ENCODE peak calls at places on chromosomes 11 and 22, in five cellular contexts. One of them, this sample, is unnamed.

GRCh38 chr22:27110985-27111451 is 453.6 kb downstream of the MIAT start:
- DNase-seq in H9: peak
- DNase-seq in keratinocyte: no peak
- DNase-seq in fibroblast of lung: no peak
- DNase-seq in GM23248: peak
- DNase-seq in this sample: no peak

GRCh38 chr11:98835336-98835735 is 185.4 kb upstream of the CNTN5 start:
- DNase-seq in H9: no peak
- DNase-seq in keratinocyte: no peak
- DNase-seq in fibroblast of lung: no peak
- DNase-seq in GM23248: no peak
- DNase-seq in this sample: no peak

GRCh38 chr22:20111045-20111688 is 4.7 kb upstream of the RANBP1 start:
- DNase-seq in H9: no peak
- DNase-seq in keratinocyte: no peak
- DNase-seq in fibroblast of lung: peak
- DNase-seq in GM23248: peak
- DNase-seq in this sample: no peak

GRCh38 chr22:32132783-32133182 is 26.3 kb downstream of the C22orf42 start:
- DNase-seq in H9: no peak
- DNase-seq in keratinocyte: no peak
- DNase-seq in fibroblast of lung: no peak
- DNase-seq in GM23248: no peak
- DNase-seq in this sample: no peak

GRCh38 chr11:1401656-1402221 is 12.0 kb downstream of the BRSK2 start:
- DNase-seq in H9: peak
- DNase-seq in keratinocyte: no peak
- DNase-seq in fibroblast of lung: peak
- DNase-seq in GM23248: peak
- DNase-seq in this sample: peak

GRCh38 chr11:78290293-78291176 is 101.8 kb downstream of the USP35 start:
- DNase-seq in H9: no peak
- DNase-seq in keratinocyte: no peak
- DNase-seq in fibroblast of lung: peak
- DNase-seq in GM23248: peak
- DNase-seq in this sample: no peak

GRCh38 chr11:59756845-59757244 is 1.7 kb downstream of the STX3 start:
- DNase-seq in H9: peak
- DNase-seq in keratinocyte: no peak
- DNase-seq in fibroblast of lung: no peak
- DNase-seq in GM23248: peak
- DNase-seq in this sample: peak

GRCh38 chr11:856397-856796 is 13.7 kb downstream of the TSPAN4 start:
- DNase-seq in H9: no peak
- DNase-seq in keratinocyte: no peak
- DNase-seq in fibroblast of lung: no peak
- DNase-seq in GM23248: no peak
- DNase-seq in this sample: no peak

GRCh38 chr11:2742611-2743426 is 43.0 kb upstream of the KCNQ1OT1 start:
- DNase-seq in H9: no peak
- DNase-seq in keratinocyte: no peak
- DNase-seq in fibroblast of lung: no peak
- DNase-seq in GM23248: no peak
- DNase-seq in this sample: no peak

GRCh38 chr11:67387074-67387473 is 4.7 kb upstream of the RAD9A start:
- DNase-seq in H9: no peak
- DNase-seq in keratinocyte: no peak
- DNase-seq in fibroblast of lung: no peak
- DNase-seq in GM23248: no peak
- DNase-seq in this sample: no peak

GRCh38 chr22:28229566-28230483 is 310.8 kb upstream of the PITPNB start:
- DNase-seq in H9: no peak
- DNase-seq in keratinocyte: no peak
- DNase-seq in fibroblast of lung: peak
- DNase-seq in GM23248: peak
- DNase-seq in this sample: no peak

GRCh38 chr11:45673441-45673840 is 8.0 kb upstream of the CHST1 start:
- DNase-seq in H9: no peak
- DNase-seq in keratinocyte: no peak
- DNase-seq in fibroblast of lung: no peak
- DNase-seq in GM23248: no peak
- DNase-seq in this sample: no peak

GRCh38 chr11:82996966-82997606 is 74.6 kb downstream of the RAB30 start:
- DNase-seq in H9: no peak
- DNase-seq in keratinocyte: no peak
- DNase-seq in fibroblast of lung: no peak
- DNase-seq in GM23248: no peak
- DNase-seq in this sample: peak

GRCh38 chr11:67996622-67997459 is 7.1 kb downstream of the UNC93B1 start:
- DNase-seq in H9: peak
- DNase-seq in keratinocyte: no peak
- DNase-seq in fibroblast of lung: peak
- DNase-seq in GM23248: peak
- DNase-seq in this sample: peak

GRCh38 chr11:102254047-102254446 is 63.2 kb upstream of the BIRC3 start:
- DNase-seq in H9: peak
- DNase-seq in keratinocyte: no peak
- DNase-seq in fibroblast of lung: no peak
- DNase-seq in GM23248: peak
- DNase-seq in this sample: no peak

GRCh38 chr11:44658451-44658850 is 68.3 kb upstream of the TSPAN18 start:
- DNase-seq in H9: peak
- DNase-seq in keratinocyte: no peak
- DNase-seq in fibroblast of lung: no peak
- DNase-seq in GM23248: peak
- DNase-seq in this sample: peak

GRCh38 chr11:82974135-82974534 is 72.6 kb downstream of the DDIAS start:
- DNase-seq in H9: no peak
- DNase-seq in keratinocyte: no peak
- DNase-seq in fibroblast of lung: no peak
- DNase-seq in GM23248: no peak
- DNase-seq in this sample: no peak

GRCh38 chr11:96643173-96643572 is 253.4 kb downstream of the JRKL start:
- DNase-seq in H9: no peak
- DNase-seq in keratinocyte: no peak
- DNase-seq in fibroblast of lung: no peak
- DNase-seq in GM23248: no peak
- DNase-seq in this sample: no peak

GRCh38 chr22:17135153-17135760 is 14.1 kb upstream of the TMEM121B start:
- DNase-seq in H9: no peak
- DNase-seq in keratinocyte: no peak
- DNase-seq in fibroblast of lung: no peak
- DNase-seq in GM23248: no peak
- DNase-seq in this sample: no peak

GRCh38 chr11:6111635-6112034 is 4.2 kb downstream of the OR56B4 start:
- DNase-seq in H9: no peak
- DNase-seq in keratinocyte: no peak
- DNase-seq in fibroblast of lung: no peak
- DNase-seq in GM23248: no peak
- DNase-seq in this sample: no peak

GRCh38 chr11:7495997-7496545 is 10.8 kb downstream of the OLFML1 start:
- DNase-seq in H9: no peak
- DNase-seq in keratinocyte: no peak
- DNase-seq in fibroblast of lung: no peak
- DNase-seq in GM23248: no peak
- DNase-seq in this sample: no peak

GRCh38 chr11:299951-300735 is 817 bp upstream of the IFITM5 start:
- DNase-seq in H9: peak
- DNase-seq in keratinocyte: no peak
- DNase-seq in fibroblast of lung: no peak
- DNase-seq in GM23248: peak
- DNase-seq in this sample: no peak

GRCh38 chr22:31350410-31350863 is 4.3 kb upstream of the PATZ1 start:
- DNase-seq in H9: no peak
- DNase-seq in keratinocyte: no peak
- DNase-seq in fibroblast of lung: peak
- DNase-seq in GM23248: peak
- DNase-seq in this sample: peak

GRCh38 chr11:116990061-116990473 is 108.2 kb downstream of the SIK3 start:
- DNase-seq in H9: no peak
- DNase-seq in keratinocyte: no peak
- DNase-seq in fibroblast of lung: peak
- DNase-seq in GM23248: peak
- DNase-seq in this sample: no peak

GRCh38 chr11:89458646-89459045 is 32.5 kb downstream of the NOX4 start:
- DNase-seq in H9: no peak
- DNase-seq in keratinocyte: no peak
- DNase-seq in fibroblast of lung: no peak
- DNase-seq in GM23248: no peak
- DNase-seq in this sample: no peak

GRCh38 chr22:46829140-46829891 is 66.9 kb downstream of the TBC1D22A start:
- DNase-seq in H9: no peak
- DNase-seq in keratinocyte: peak
- DNase-seq in fibroblast of lung: peak
- DNase-seq in GM23248: peak
- DNase-seq in this sample: no peak

GRCh38 chr22:27045103-27045940 is 387.9 kb downstream of the MIAT start:
- DNase-seq in H9: no peak
- DNase-seq in keratinocyte: peak
- DNase-seq in fibroblast of lung: peak
- DNase-seq in GM23248: peak
- DNase-seq in this sample: no peak

GRCh38 chr11:111356660-111357048 is 22.4 kb downstream of the POU2AF1 start:
- DNase-seq in H9: no peak
- DNase-seq in keratinocyte: no peak
- DNase-seq in fibroblast of lung: no peak
- DNase-seq in GM23248: no peak
- DNase-seq in this sample: no peak

GRCh38 chr11:62603771-62604170 is 2.1 kb upstream of the MTA2 start:
- DNase-seq in H9: no peak
- DNase-seq in keratinocyte: no peak
- DNase-seq in fibroblast of lung: no peak
- DNase-seq in GM23248: no peak
- DNase-seq in this sample: no peak

GRCh38 chr11:36574486-36574885 is 6.7 kb downstream of the RAG1 start:
- DNase-seq in H9: no peak
- DNase-seq in keratinocyte: no peak
- DNase-seq in fibroblast of lung: no peak
- DNase-seq in GM23248: no peak
- DNase-seq in this sample: no peak

GRCh38 chr11:13388741-13389140 is 74.3 kb downstream of the BTBD10 start:
- DNase-seq in H9: no peak
- DNase-seq in keratinocyte: no peak
- DNase-seq in fibroblast of lung: no peak
- DNase-seq in GM23248: no peak
- DNase-seq in this sample: no peak

GRCh38 chr11:35096737-35097136 is 42.2 kb upstream of the CD44 start:
- DNase-seq in H9: no peak
- DNase-seq in keratinocyte: no peak
- DNase-seq in fibroblast of lung: no peak
- DNase-seq in GM23248: no peak
- DNase-seq in this sample: no peak

GRCh38 chr11:35098850-35099249 is 40.1 kb upstream of the CD44 start:
- DNase-seq in H9: no peak
- DNase-seq in keratinocyte: no peak
- DNase-seq in fibroblast of lung: no peak
- DNase-seq in GM23248: no peak
- DNase-seq in this sample: no peak

GRCh38 chr11:35101223-35101622 is 37.7 kb upstream of the CD44 start:
- DNase-seq in H9: no peak
- DNase-seq in keratinocyte: no peak
- DNase-seq in fibroblast of lung: no peak
- DNase-seq in GM23248: peak
- DNase-seq in this sample: no peak

GRCh38 chr11:35097814-35098213 is 41.2 kb upstream of the CD44 start:
- DNase-seq in H9: no peak
- DNase-seq in keratinocyte: no peak
- DNase-seq in fibroblast of lung: no peak
- DNase-seq in GM23248: no peak
- DNase-seq in this sample: no peak

GRCh38 chr11:35099278-35100018 is 39.5 kb upstream of the CD44 start:
- DNase-seq in H9: no peak
- DNase-seq in keratinocyte: no peak
- DNase-seq in fibroblast of lung: peak
- DNase-seq in GM23248: peak
- DNase-seq in this sample: no peak
- H3K4me2 ChIP-seq in H9: no peak
- H3K4me2 ChIP-seq in keratinocyte: no peak
- H3K4me2 ChIP-seq in fibroblast of lung: peak
- H3K4me2 ChIP-seq in GM23248: peak
- H3K4me2 ChIP-seq in this sample: no peak

GRCh38 chr22:39524753-39525657 is 4.6 kb downstream of the ATF4 start:
- DNase-seq in H9: no peak
- DNase-seq in keratinocyte: no peak
- DNase-seq in fibroblast of lung: no peak
- DNase-seq in GM23248: no peak
- DNase-seq in this sample: no peak
- H3K4me2 ChIP-seq in H9: no peak
- H3K4me2 ChIP-seq in keratinocyte: no peak
- H3K4me2 ChIP-seq in fibroblast of lung: no peak
- H3K4me2 ChIP-seq in GM23248: no peak
- H3K4me2 ChIP-seq in this sample: no peak

GRCh38 chr11:65435330-65435931 is 12.8 kb downstream of the NEAT1 start:
- DNase-seq in H9: no peak
- DNase-seq in keratinocyte: no peak
- DNase-seq in fibroblast of lung: peak
- DNase-seq in GM23248: peak
- DNase-seq in this sample: no peak

GRCh38 chr11:65435981-65436411 is 13.4 kb downstream of the NEAT1 start:
- DNase-seq in H9: no peak
- DNase-seq in keratinocyte: no peak
- DNase-seq in fibroblast of lung: peak
- DNase-seq in GM23248: peak
- DNase-seq in this sample: peak

GRCh38 chr11:65433657-65434056 is 11.1 kb downstream of the NEAT1 start:
- DNase-seq in H9: no peak
- DNase-seq in keratinocyte: no peak
- DNase-seq in fibroblast of lung: no peak
- DNase-seq in GM23248: no peak
- DNase-seq in this sample: no peak

GRCh38 chr11:65434057-65434666 is 11.6 kb downstream of the NEAT1 start:
- DNase-seq in H9: no peak
- DNase-seq in keratinocyte: no peak
- DNase-seq in fibroblast of lung: peak
- DNase-seq in GM23248: peak
- DNase-seq in this sample: no peak

DNA sequence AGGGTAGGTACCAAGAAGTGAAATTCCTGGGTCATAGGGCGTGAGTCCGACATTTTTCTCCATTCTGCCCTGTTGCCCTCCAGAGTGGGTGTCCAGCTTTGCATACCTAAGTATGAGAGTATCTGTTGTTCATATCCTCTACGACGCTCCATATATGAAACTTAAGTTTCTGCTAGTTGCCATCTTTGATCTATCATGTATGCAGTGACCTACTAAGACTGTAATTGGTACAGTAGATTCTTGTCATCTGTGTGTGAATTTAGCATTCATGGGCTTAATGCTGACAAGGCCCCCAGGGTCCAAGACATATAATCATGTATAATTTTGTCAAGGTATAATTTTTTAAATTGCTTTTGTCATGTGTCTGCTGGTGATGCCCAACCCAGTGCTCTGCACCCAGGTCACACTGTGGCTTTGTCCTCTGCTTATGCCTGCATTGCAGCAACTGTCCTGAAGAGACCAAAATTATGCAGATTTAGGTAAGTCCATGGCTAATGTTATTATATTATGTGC is 12.1 kb downstream of the NEAT1 start:
- DNase-seq in H9: no peak
- DNase-seq in keratinocyte: no peak
- DNase-seq in fibroblast of lung: peak
- DNase-seq in GM23248: peak
- DNase-seq in this sample: no peak
- H3K4me2 ChIP-seq in H9: no peak
- H3K4me2 ChIP-seq in keratinocyte: no peak
- H3K4me2 ChIP-seq in fibroblast of lung: peak
- H3K4me2 ChIP-seq in GM23248: peak
- H3K4me2 ChIP-seq in this sample: no peak

GRCh38 chr22:43443072-43443471 is 31.3 kb downstream of the MPPED1 start:
- DNase-seq in H9: no peak
- DNase-seq in keratinocyte: no peak
- DNase-seq in fibroblast of lung: no peak
- DNase-seq in GM23248: no peak
- DNase-seq in this sample: no peak
- H3K4me2 ChIP-seq in H9: no peak
- H3K4me2 ChIP-seq in keratinocyte: no peak
- H3K4me2 ChIP-seq in fibroblast of lung: no peak
- H3K4me2 ChIP-seq in GM23248: no peak
- H3K4me2 ChIP-seq in this sample: no peak

This sample was measured in MM.1S.